ENCODE peak calls at places on chromosomes 3 and 15, in seven cellular contexts. K is HFFc6, X is fibroblast of lung, L is AG09319, N is chondrocyte, Y is cardiac fibroblast, J is progenitor cell of endocrine pancreas. S is an unnamed sample.

GRCh38 chr3:13878711-13879101 is 1.2 kb downstream of the WNT7A start:
- DNase-seq in X (no peak), L (no peak), Y (no peak), J (no peak), K (no peak), N (peak), S (no peak)

GRCh38 chr3:139694542-139694941 is 16.8 kb upstream of the NMNAT3 start:
- DNase-seq in J (no peak), K (no peak), N (no peak), Y (no peak), L (no peak), X (no peak), S (no peak)

GRCh38 chr15:66080791-66081475 is 172.6 kb downstream of the MEGF11 start:
- DNase-seq in J (peak), K (peak), N (peak), L (peak), X (peak), Y (peak), S (no peak)

GRCh38 chr15:88449581-88449980 is 17.6 kb downstream of the MRPL46 start:
- DNase-seq in X (no peak), N (no peak), L (no peak), K (no peak), J (no peak), Y (no peak), S (no peak)

GRCh38 chr3:159443266-159443665 is 545.4 kb upstream of the IL12A start:
- DNase-seq in J (no peak), X (no peak), Y (no peak), L (no peak), K (no peak), N (no peak), S (no peak)

GRCh38 chr3:57179580-57180410 is 14.6 kb upstream of the IL17RD start:
- DNase-seq in N (no peak), Y (peak), L (no peak), J (no peak), X (peak), K (peak), S (no peak)

GRCh38 chr15:26449296-26449695 is 323.6 kb downstream of the GABRB3 start:
- DNase-seq in L (no peak), X (no peak), K (peak), N (no peak), J (no peak), Y (no peak), S (no peak)

GRCh38 chr3:194598771-194599557 is 34.3 kb downstream of the TMEM44 start:
- DNase-seq in Y (peak), N (no peak), L (no peak), X (peak), K (no peak), J (no peak), S (no peak)

GRCh38 chr3:63514678-63515077 is 137.8 kb upstream of the SNTN start:
- DNase-seq in Y (no peak), X (no peak), L (no peak), J (no peak), N (no peak), K (no peak), S (no peak)

GRCh38 chr3:196332168-196332567 is 6.0 kb downstream of the TM4SF19 start:
- DNase-seq in X (no peak), K (no peak), Y (no peak), J (no peak), N (no peak), L (no peak), S (no peak)

GRCh38 chr15:88202231-88202630 is 54.3 kb downstream of the NTRK3 start:
- DNase-seq in L (no peak), X (no peak), J (no peak), N (no peak), K (no peak), Y (no peak), S (no peak)

GRCh38 chr15:40702077-40702476 is 7.1 kb downstream of the RAD51 start:
- DNase-seq in Y (peak), X (peak), J (no peak), K (no peak), N (no peak), L (no peak), S (no peak)

GRCh38 chr3:142645236-142645793 is 49.1 kb downstream of the PLS1 start:
- DNase-seq in X (peak), K (peak), N (no peak), J (no peak), Y (peak), L (no peak), S (no peak)

GRCh38 chr3:187973977-187974856 is 179.7 kb upstream of the LPP start:
- DNase-seq in J (no peak), N (no peak), K (no peak), L (no peak), Y (no peak), X (no peak), S (no peak)

GRCh38 chr15:40914486-40914885 is 14.7 kb upstream of the DLL4 start:
- DNase-seq in Y (no peak), N (no peak), J (no peak), K (no peak), X (no peak), L (no peak), S (no peak)

GRCh38 chr3:49638445-49638844 is 35.7 kb upstream of the APEH start:
- DNase-seq in Y (peak), X (peak), J (no peak), K (peak), N (no peak), L (no peak), S (no peak)

GRCh38 chr3:194031349-194031748 is 104.6 kb upstream of the HES1 start:
- DNase-seq in K (no peak), Y (no peak), X (no peak), J (no peak), N (no peak), L (no peak), S (no peak)

GRCh38 chr15:79950247-79950646 is 20.7 kb downstream of the BCL2A1 start:
- DNase-seq in K (no peak), Y (no peak), X (no peak), L (no peak), N (no peak), J (no peak), S (no peak)

GRCh38 chr15:77839431-77839830 is 206.7 kb upstream of the LINGO1 start:
- DNase-seq in N (peak), X (no peak), J (no peak), Y (no peak), K (no peak), L (no peak), S (no peak)

GRCh38 chr15:66761723-66762595 is 59.9 kb downstream of the SMAD6 start:
- DNase-seq in Y (peak), N (no peak), X (no peak), J (no peak), L (no peak), K (peak), S (no peak)

GRCh38 chr3:125061646-125062045 is 5.8 kb upstream of the HEG1 start:
- DNase-seq in J (no peak), K (no peak), L (no peak), X (no peak), Y (peak), N (no peak), S (no peak)

GRCh38 chr3:66554178-66554577 is 53.4 kb upstream of the LRIG1 start:
- DNase-seq in L (peak), J (no peak), K (no peak), N (no peak), X (peak), Y (peak), S (no peak)

GRCh38 chr3:38755130-38755529 is 60.9 kb downstream of the SCN10A start:
- DNase-seq in K (no peak), X (no peak), L (no peak), J (no peak), N (no peak), Y (peak), S (no peak)

GRCh38 chr15:66025972-66026371 is 156.7 kb downstream of the RAB11A start:
- DNase-seq in N (no peak), L (no peak), Y (no peak), X (no peak), J (no peak), K (no peak), S (no peak)

GRCh38 chr15:25177955-25178801 is 223.4 kb downstream of the SNRPN start:
- DNase-seq in X (no peak), J (peak), N (peak), Y (no peak), L (no peak), K (no peak), S (peak)

GRCh38 chr3:101809178-101810022 is 30.4 kb downstream of the NXPE3 start:
- DNase-seq in K (peak), X (peak), L (no peak), N (no peak), Y (peak), J (no peak), S (no peak)

GRCh38 chr3:8945890-8946590 is 17.2 kb downstream of the RAD18 start:
- DNase-seq in N (no peak), X (no peak), J (no peak), K (no peak), L (no peak), Y (no peak), S (no peak)

GRCh38 chr3:179015551-179016020 is 56.0 kb downstream of the ZMAT3 start:
- DNase-seq in Y (peak), L (peak), J (peak), K (peak), N (no peak), X (peak), S (no peak)

GRCh38 chr3:184506579-184506978 is 55.0 kb upstream of the EPHB3 start:
- DNase-seq in N (no peak), L (no peak), Y (no peak), X (no peak), J (no peak), K (no peak), S (no peak)

GRCh38 chr3:116093374-116093773 is 351.9 kb downstream of the LSAMP start:
- DNase-seq in Y (no peak), L (no peak), X (no peak), N (no peak), K (no peak), J (no peak), S (no peak)

GRCh38 chr3:166177130-166177529 is 339.9 kb upstream of the BCHE start:
- DNase-seq in L (no peak), Y (no peak), K (no peak), N (no peak), X (no peak), J (no peak), S (no peak)

GRCh38 chr3:37862219-37862711 is 585 bp downstream of the CTDSPL start:
- DNase-seq in K (no peak), L (no peak), J (peak), Y (peak), X (peak), N (no peak), S (no peak)

GRCh38 chr15:39230205-39230916 is 350.5 kb upstream of the THBS1 start:
- DNase-seq in L (no peak), X (peak), N (no peak), K (no peak), Y (peak), J (no peak), S (no peak)

GRCh38 chr3:180855364-180855763 is 57.1 kb upstream of the FXR1 start:
- DNase-seq in Y (no peak), N (no peak), L (no peak), X (no peak), K (no peak), J (no peak), S (no peak)

GRCh38 chr15:52728899-52729298 is 49.7 kb upstream of the ATOSA start:
- DNase-seq in K (peak), L (peak), J (no peak), N (no peak), X (no peak), Y (peak), S (no peak)

GRCh38 chr3:8857720-8858367 is 88.4 kb upstream of the OXTR start:
- DNase-seq in J (no peak), X (no peak), N (no peak), L (no peak), K (no peak), Y (no peak), S (no peak)

DNA sequence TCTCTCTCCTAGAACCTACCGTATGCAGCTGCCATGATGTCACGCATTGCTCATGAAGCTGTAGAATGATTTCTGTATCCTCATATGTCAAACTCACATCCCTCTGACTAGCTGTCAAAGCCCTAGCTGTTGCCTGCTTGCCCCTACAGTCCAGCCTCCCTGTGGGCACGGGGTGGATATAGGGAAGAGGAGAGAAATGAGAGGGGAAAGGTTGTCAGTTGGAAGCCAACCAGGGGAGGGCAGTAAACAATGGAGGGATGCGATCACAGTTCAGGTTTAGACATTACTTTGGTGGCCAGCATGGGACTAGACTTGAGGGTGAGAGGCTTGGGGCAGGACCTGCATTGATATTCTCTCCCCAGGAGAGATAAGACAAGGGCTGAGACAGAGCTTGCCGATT is 1.7 kb upstream of the HDGFL3 start:
- DNase-seq in Y (no peak), K (no peak), X (no peak), N (no peak), L (no peak), J (no peak), S (no peak)
- TF ChIP-seq CTCF in Y (no peak), K (no peak), X (no peak), N (no peak), L (no peak), J (no peak), S (no peak)

GRCh38 chr15:90286678-90287077 is 21.2 kb downstream of the NGRN start:
- DNase-seq in X (peak), N (no peak), L (no peak), Y (peak), K (no peak), J (no peak), S (no peak)
- TF ChIP-seq CTCF in X (peak), N (peak), L (peak), Y (no peak), K (peak), J (peak), S (peak)

DNA sequence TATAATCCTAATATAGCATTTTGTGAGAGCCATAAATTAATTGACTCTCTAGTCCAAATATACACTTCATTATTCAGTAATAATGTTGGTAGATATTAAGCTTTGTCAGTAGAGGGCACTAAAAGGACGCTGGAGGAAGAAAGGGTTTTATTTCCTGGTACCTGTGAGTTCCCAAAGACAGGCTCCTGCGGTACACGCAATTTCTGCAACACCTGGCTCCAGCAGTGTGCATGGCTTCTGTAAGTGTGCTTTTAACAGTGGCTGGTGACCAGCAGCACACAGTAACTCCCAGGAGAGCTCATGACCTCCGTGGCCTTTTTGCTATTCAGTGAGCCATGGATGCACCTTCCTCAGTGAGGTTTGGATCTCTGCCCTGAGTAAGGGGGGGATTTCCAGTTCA is 338.3 kb upstream of the ZNF385D start:
- DNase-seq in N (no peak), K (no peak), Y (peak), X (peak), L (no peak), J (no peak), S (no peak)
- TF ChIP-seq CTCF in N (peak), K (peak), Y (peak), X (peak), L (peak), J (peak), S (peak)

GRCh38 chr3:128412180-128413002 is 54.3 kb downstream of the DNAJB8 start:
- DNase-seq in L (no peak), J (no peak), K (no peak), Y (no peak), X (no peak), N (no peak), S (peak)
- TF ChIP-seq CTCF in L (no peak), J (no peak), K (no peak), Y (no peak), X (no peak), N (no peak), S (no peak)

GRCh38 chr15:96316953-96317629 is 13.4 kb upstream of the NR2F2 start:
- DNase-seq in L (no peak), N (no peak), Y (no peak), X (no peak), K (no peak), J (no peak), S (no peak)
- TF ChIP-seq CTCF in L (no peak), N (no peak), Y (no peak), X (no peak), K (no peak), J (no peak), S (no peak)

GRCh38 chr3:11560746-11561145 is 83.0 kb downstream of the VGLL4 start:
- DNase-seq in J (no peak), X (peak), K (no peak), N (peak), Y (no peak), L (no peak), S (no peak)
- TF ChIP-seq CTCF in J (no peak), X (no peak), K (no peak), N (no peak), Y (no peak), L (no peak), S (no peak)

DNA sequence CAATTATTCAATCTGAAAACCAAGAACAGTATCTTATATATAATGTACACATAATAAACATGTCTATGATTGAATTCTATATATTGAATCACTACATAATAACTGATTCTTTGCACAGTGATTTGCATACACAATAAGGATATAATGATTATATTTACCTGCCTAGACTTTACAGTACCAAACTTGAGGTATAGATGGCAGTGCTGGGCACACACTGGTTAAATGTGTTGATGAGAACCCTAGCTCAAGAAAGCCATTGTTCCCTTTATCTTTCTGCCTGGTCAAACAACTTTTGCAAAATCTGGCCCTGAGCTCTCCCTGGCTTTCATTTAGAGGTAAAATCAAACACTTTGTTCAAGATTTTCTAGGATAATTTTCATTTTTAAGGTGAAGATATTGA is 697.7 kb downstream of the TUSC7 start:
- DNase-seq in L (no peak), X (peak), K (no peak), Y (peak), J (no peak), N (no peak), S (no peak)
- TF ChIP-seq CTCF in L (peak), X (peak), K (peak), Y (peak), J (peak), N (peak), S (peak)

GRCh38 chr3:106860182-106860581 is 517.1 kb upstream of the CCDC54 start:
- DNase-seq in J (no peak), N (no peak), K (no peak), X (peak), Y (no peak), L (no peak), S (no peak)

DNA sequence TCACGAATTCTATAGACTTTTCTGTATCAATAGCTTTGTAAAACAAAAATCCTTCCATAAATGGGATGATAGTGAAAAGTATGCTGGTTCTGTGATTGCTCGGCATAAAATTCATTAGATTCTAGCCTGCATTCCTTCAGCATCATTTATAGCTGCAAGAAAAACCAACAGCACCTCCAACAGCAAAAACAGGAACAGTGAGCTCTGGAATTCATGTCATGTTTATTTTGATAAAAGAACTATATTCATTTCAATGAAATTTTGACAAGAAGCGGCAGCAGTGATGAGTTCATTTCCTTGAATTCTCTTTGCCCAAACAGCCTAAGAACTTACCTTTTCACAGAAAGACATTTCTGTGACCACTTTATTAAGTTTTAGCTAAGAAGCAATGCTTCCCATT is 515.2 kb upstream of the CCDC54 start:
- DNase-seq in L (no peak), X (peak), N (no peak), K (peak), Y (peak), J (no peak), S (no peak)
- TF ChIP-seq CTCF in L (peak), X (peak), N (peak), K (peak), Y (peak), J (no peak), S (peak)